ENCODE peak calls at places on chromosomes 4 and X, in six cellular contexts. V is foreskin fibroblast, E is choroid plexus epithelial cell, Y is tibial artery, Q is tibial nerve, H is BJ. X is an unnamed sample.

GRCh38 chr4:89981789-89982334 is 87.2 kb downstream of the MMRN1 start:
- DNase-seq in H (no peak), Y (no peak), Q (no peak), E (no peak), V (no peak), X (no peak)

GRCh38 chr4:36737691-36738090 is 456.3 kb downstream of the DTHD1 start:
- DNase-seq in E (no peak), Q (no peak), Y (no peak), H (no peak), V (no peak), X (no peak)

GRCh38 chrX:47221756-47222155 is 3.3 kb downstream of the CDK16 start:
- DNase-seq in Q (no peak), Y (no peak), E (no peak), H (no peak), V (no peak), X (no peak)

GRCh38 chr4:5370286-5370685 is 319.0 kb downstream of the STK32B start:
- DNase-seq in Y (no peak), Q (no peak), V (no peak), E (peak; percentile 8), H (peak; percentile 42), X (no peak)

GRCh38 chrX:26203556-26203955 is 11.3 kb downstream of the MAGEB6 start:
- DNase-seq in Y (no peak), H (no peak), E (no peak), Q (no peak), V (no peak), X (no peak)

GRCh38 chr4:99763635-99764101 is 53.0 kb upstream of the DAPP1 start:
- DNase-seq in Y (peak; percentile 48), H (peak; percentile 50), Q (no peak), V (peak; percentile 72), E (peak; percentile 67), X (no peak)

GRCh38 chr4:77804471-77804870 is 14.7 kb downstream of the CNOT6L start:
- DNase-seq in Y (no peak), V (no peak), Q (no peak), H (no peak), E (peak; percentile 54), X (no peak)

GRCh38 chr4:142128529-142128928 is 492.1 kb downstream of the IL15 start:
- DNase-seq in V (no peak), E (peak; percentile 18), H (peak; percentile 11), Y (no peak), Q (no peak), X (no peak)

GRCh38 chr4:62912531-62912930 is 1496.7 kb downstream of the TECRL start:
- DNase-seq in H (no peak), E (no peak), Q (no peak), Y (no peak), V (no peak), X (no peak)

GRCh38 chrX:16587776-16588175 is 62.2 kb upstream of the S100G start:
- DNase-seq in E (no peak), V (no peak), H (no peak), Y (no peak), Q (no peak), X (no peak)

GRCh38 chr4:74370912-74371311 is 6.0 kb downstream of the EREG start:
- DNase-seq in V (peak; percentile 65), Q (no peak), Y (no peak), H (no peak), E (peak; percentile 85), X (peak; percentile 49)

GRCh38 chrX:115428011-115428410 is 133.0 kb upstream of the PLS3 start:
- DNase-seq in H (no peak), Y (no peak), E (no peak), V (no peak), Q (no peak), X (peak; percentile 71)

GRCh38 chrX:122890729-122891128 is 293.3 kb upstream of the GRIA3 start:
- DNase-seq in Q (no peak), H (no peak), Y (no peak), V (no peak), E (no peak), X (no peak)

GRCh38 chr4:40963912-40964478 is 214.2 kb downstream of the NSUN7 start:
- DNase-seq in E (peak; percentile 46), Q (no peak), H (no peak), Y (no peak), V (no peak), X (no peak)

GRCh38 chrX:14673764-14674163 is 144.4 kb downstream of the GLRA2 start:
- DNase-seq in Y (no peak), E (peak; percentile 94), Q (no peak), H (peak; percentile 34), V (peak; percentile 80), X (no peak)

GRCh38 chr4:184590196-184590595 is 59.1 kb downstream of the CASP3 start:
- DNase-seq in V (no peak), Q (no peak), H (no peak), E (no peak), Y (no peak), X (no peak)

GRCh38 chrX:48667504-48667903 is 16.1 kb upstream of the WAS start:
- DNase-seq in H (no peak), E (no peak), Q (no peak), Y (no peak), V (no peak), X (no peak)

GRCh38 chr4:104901438-104901837 is 245.2 kb upstream of the TET2 start:
- DNase-seq in Y (no peak), V (no peak), E (peak; percentile 4), Q (no peak), H (no peak), X (peak; percentile 23)

GRCh38 chr4:64407000-64407399 is 2.2 kb downstream of the TECRL start:
- DNase-seq in V (no peak), E (no peak), Y (no peak), H (no peak), Q (no peak), X (no peak)

GRCh38 chr4:82851902-82852750 is 38.8 kb downstream of the SEC31A start:
- DNase-seq in Q (no peak), E (peak; percentile 75), V (peak; percentile 12), Y (no peak), H (peak; percentile 4), X (no peak)

GRCh38 chrX:39519213-39519544 is 578.6 kb downstream of the BCOR start:
- DNase-seq in V (no peak), E (peak; percentile 43), Q (no peak), Y (no peak), H (no peak), X (no peak)

GRCh38 chr4:17203767-17204166 is 305.3 kb upstream of the LDB2 start:
- DNase-seq in E (no peak), Y (no peak), Q (no peak), V (no peak), H (no peak), X (no peak)

GRCh38 chr4:8762951-8763735 is 108.5 kb downstream of the HMX1 start:
- DNase-seq in H (no peak), Y (no peak), Q (no peak), V (no peak), E (no peak), X (no peak)

GRCh38 chr4:125313497-125313896 is 1.3 kb upstream of the FAT4 start:
- DNase-seq in V (peak; percentile 86), Q (no peak), Y (no peak), E (peak; percentile 95), H (peak; percentile 54), X (peak; percentile 63)

GRCh38 chr4:78922207-78922606 is 17.0 kb downstream of the PAQR3 start:
- DNase-seq in V (peak; percentile 64), E (peak; percentile 36), H (no peak), Y (no peak), Q (no peak), X (no peak)

GRCh38 chr4:151934766-151935165 is 174.0 kb upstream of the GATB start:
- DNase-seq in V (peak; percentile 57), H (no peak), Y (no peak), Q (no peak), E (no peak), X (no peak)

DNA sequence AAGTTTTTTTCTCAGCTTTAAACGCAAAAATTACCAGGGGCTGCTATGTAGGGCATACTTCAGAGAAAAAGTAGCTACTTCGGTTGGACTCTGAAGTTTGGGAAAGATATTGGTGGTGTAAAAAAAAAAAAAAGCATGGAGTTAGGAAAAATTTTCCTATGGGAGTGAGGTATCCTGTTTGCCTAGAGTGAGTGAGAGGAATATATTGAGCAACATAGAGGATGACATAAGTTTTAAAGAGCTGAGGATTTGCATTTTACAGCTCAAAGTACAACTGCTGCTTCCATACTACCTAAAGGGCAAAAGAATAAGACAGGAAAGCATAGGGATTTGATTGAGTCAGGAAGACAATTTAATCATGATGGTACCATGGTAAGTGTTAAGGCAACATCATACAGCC is 7.3 kb downstream of the GPRASP1 start:
- DNase-seq in H (no peak), Y (no peak), V (peak; percentile 1), E (no peak), Q (no peak), X (no peak)
- H3K4me3 ChIP-seq in H (no peak overlapping the region), Y (no peak overlapping the region), V (no peak overlapping the region), E (no peak overlapping the region), Q (no peak overlapping the region), X (no peak overlapping the region)

DNA sequence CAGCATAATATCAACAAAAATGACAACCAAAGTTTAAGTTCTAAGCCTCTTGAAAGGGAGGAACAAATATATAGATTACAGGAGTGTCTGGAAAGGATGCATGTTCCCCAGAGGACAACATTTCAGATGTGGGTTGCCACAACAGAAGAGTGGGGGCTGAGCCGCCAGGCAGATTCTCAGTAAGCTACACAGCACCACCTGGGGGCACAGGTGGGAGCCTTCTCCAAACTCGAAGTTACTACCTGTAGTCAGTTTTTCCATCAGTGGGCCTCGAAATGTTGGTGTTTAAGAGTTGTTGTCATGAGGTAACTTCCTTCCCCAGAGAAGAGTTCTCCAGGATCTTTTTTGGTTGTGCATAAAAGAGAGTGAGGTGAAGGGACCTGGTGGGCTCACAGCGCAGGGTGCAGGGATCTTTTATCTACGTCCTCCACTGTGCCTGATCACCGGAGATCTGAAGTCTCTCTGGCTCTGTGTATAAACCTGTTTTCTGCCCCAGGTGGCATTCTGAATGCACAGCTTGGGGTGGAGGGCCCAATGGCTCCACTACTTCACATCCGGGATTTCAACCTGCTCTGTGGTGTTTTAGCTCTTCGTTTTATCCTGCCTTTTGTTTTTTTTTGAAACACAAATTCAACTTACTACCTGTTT is 58.4 kb upstream of the STS start:
- DNase-seq in Y (no peak), V (no peak), E (no peak), Q (no peak), H (no peak), X (peak; percentile 69)
- TF ChIP-seq CTCF in Y (no peak), V (no peak), E (peak; percentile 9), Q (no peak), H (no peak), X (peak; percentile 75)

GRCh38 chrX:41095962-41096955 is 11.0 kb downstream of the USP9X start:
- DNase-seq in E (no peak), H (no peak), Y (no peak), Q (no peak), V (peak; percentile 14), X (peak; percentile 53)
- H3K4me3 ChIP-seq in E (no peak overlapping the region), H (no peak overlapping the region), Y (no peak overlapping the region), Q (no peak overlapping the region), V (no peak overlapping the region), X (no peak overlapping the region)

DNA sequence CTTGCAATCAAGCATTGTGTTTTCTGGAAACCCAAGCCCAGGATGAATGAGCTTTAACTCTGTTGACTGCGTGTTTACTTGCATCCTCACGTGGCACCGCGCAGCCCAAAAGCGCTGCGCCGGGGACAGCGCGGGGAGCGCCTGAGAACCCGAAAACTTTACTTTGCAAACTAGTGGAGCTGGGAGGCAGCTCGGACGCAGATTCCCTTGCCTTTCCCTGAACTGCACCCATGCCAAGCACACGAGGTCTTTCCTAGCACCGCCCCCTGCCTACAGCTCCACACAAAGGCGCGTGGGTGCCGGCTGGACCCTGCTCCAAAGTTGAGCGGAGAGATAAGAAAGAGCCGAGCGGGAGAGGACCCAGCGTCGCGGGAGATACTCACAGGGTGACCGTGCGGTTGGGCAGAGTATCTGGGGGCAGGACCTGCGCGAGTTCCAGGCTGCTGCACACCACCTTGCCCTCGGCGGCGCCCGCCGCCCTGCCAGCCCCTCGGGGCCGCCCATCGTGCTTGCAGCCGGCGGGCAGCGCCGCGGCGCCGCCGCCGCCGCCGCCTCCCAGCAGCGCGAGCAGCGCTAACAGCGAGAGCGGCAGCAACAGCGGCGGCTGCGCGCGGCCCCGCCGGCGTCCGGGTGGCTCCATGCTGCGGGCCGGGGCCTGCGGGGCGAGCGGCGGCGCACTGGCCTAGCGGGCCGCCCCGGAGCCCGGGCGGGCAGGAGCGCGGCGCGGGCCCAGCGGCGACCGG is 550 bp downstream of the ADGRA3 start:
- DNase-seq in E (peak; percentile 72), H (no peak), Q (peak; percentile 29), V (peak; percentile 66), Y (peak; percentile 67), X (peak; percentile 77)
- TF ChIP-seq CTCF in E (no peak), H (peak; percentile 16), Q (peak; percentile 17), V (no peak), Y (no peak), X (no peak)

X was measured in WERI-Rb-1.